ENCODE peak calls at places on chromosomes 3 and 15, in seven cellular contexts. I is left lung, G is WTC11, A is H1, H is colonic mucosa, K is heart left ventricle, Q is neural crest cell. S is an unnamed sample.

GRCh38 chr15:45198337-45199135 is 10.8 kb upstream of the SHF start:
- DNase-seq in A (peak), K (peak), H (peak), Q (peak), G (peak), I (peak), S (no peak)

GRCh38 chr15:29451201-29451781 is 181.7 kb upstream of the NSMCE3 start:
- DNase-seq in Q (peak), H (no peak), K (no peak), I (no peak), G (peak), A (peak), S (no peak)

GRCh38 chr3:14988988-14989394 is 41.6 kb downstream of the NR2C2 start:
- DNase-seq in I (no peak), G (peak), K (no peak), Q (no peak), H (no peak), A (no peak), S (no peak)

GRCh38 chr3:150291515-150291914 is 116.6 kb upstream of the TSC22D2 start:
- DNase-seq in A (no peak), H (no peak), G (no peak), I (no peak), Q (no peak), K (no peak), S (no peak)

GRCh38 chr3:123054422-123054821 is 12.4 kb upstream of the PDIA5 start:
- DNase-seq in I (no peak), A (no peak), Q (no peak), H (no peak), K (no peak), G (no peak), S (no peak)

GRCh38 chr15:28901987-28902745 is 16.4 kb downstream of the APBA2 start:
- DNase-seq in G (peak), Q (no peak), H (no peak), A (no peak), I (peak), K (no peak), S (peak)

GRCh38 chr3:124117486-124117885 is 125.6 kb upstream of the ROPN1 start:
- DNase-seq in G (no peak), H (no peak), Q (no peak), K (peak), I (no peak), A (no peak), S (no peak)

GRCh38 chr3:60355825-60356224 is 895.4 kb downstream of the FHIT start:
- DNase-seq in G (no peak), K (no peak), Q (no peak), H (no peak), I (no peak), A (no peak), S (no peak)

GRCh38 chr3:168002786-168003368 is 92.8 kb downstream of the GOLIM4 start:
- DNase-seq in G (no peak), Q (no peak), H (peak), I (no peak), A (no peak), K (no peak), S (no peak)

GRCh38 chr3:40731445-40731844 is 206.7 kb downstream of the ZNF621 start:
- DNase-seq in G (no peak), I (no peak), K (no peak), A (no peak), Q (no peak), H (no peak), S (no peak)

GRCh38 chr3:53822331-53822741 is 23.9 kb downstream of the CHDH start:
- DNase-seq in Q (no peak), G (no peak), A (no peak), K (no peak), I (no peak), H (no peak), S (peak)

GRCh38 chr3:21328982-21329381 is 422.0 kb downstream of the ZNF385D start:
- DNase-seq in I (no peak), H (no peak), G (no peak), A (no peak), K (no peak), Q (no peak), S (no peak)

GRCh38 chr3:189982299-189982945 is 138.3 kb downstream of the P3H2 start:
- DNase-seq in I (no peak), H (no peak), A (no peak), K (no peak), G (no peak), Q (no peak), S (no peak)

GRCh38 chr3:101255441-101255840 is 64.9 kb downstream of the IMPG2 start:
- DNase-seq in A (no peak), G (no peak), I (no peak), Q (no peak), K (no peak), H (no peak), S (no peak)

GRCh38 chr3:101249512-101249911 is 70.9 kb downstream of the IMPG2 start:
- DNase-seq in H (no peak), K (no peak), Q (no peak), A (no peak), I (no peak), G (no peak), S (no peak)

GRCh38 chr3:101252897-101253296 is 67.5 kb downstream of the IMPG2 start:
- DNase-seq in Q (no peak), A (no peak), I (no peak), K (no peak), G (no peak), H (no peak), S (no peak)

GRCh38 chr3:101253429-101253828 is 66.9 kb downstream of the IMPG2 start:
- DNase-seq in G (no peak), Q (no peak), I (no peak), H (no peak), A (no peak), K (no peak), S (no peak)

GRCh38 chr3:101252307-101252706 is 68.1 kb downstream of the IMPG2 start:
- DNase-seq in G (no peak), H (no peak), K (no peak), Q (no peak), A (no peak), I (no peak), S (no peak)
- TF ChIP-seq CTCF in G (no peak), H (no peak), K (no peak), Q (no peak), A (no peak), I (no peak), S (no peak)

DNA sequence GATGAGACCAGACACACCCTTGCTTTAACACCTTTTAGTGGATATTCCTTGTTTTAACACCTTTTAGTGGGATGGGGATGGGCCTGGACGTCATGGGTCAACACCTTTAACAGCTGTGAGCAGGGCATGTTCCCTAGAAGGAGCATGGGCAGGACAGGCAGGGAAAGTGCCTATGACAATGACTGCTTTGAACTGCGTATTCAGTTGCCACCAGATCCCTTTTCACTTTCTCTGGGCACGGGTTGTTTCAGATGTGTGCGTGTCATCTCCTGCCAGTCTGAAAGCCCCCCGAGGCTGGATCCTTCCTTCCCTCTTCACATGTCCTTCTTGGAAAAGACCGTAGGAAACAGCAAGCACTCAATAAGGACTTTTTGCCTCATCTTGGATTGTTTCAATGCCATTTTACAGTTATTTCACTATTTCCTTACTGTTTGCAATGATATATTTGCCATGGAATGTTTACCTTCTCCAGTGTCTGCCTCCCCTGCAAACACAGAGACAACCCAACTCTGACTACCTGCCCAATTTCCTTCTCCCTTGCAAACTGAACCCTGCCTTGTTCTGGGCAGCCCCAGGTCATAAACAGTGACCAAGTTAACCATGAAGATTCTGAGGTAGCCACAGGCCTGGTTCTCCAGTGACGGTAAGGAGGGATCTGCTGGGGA is 51.6 kb downstream of the NOX5 start:
- DNase-seq in A (no peak), I (no peak), Q (no peak), G (no peak), H (no peak), K (no peak), S (no peak)
- TF ChIP-seq CTCF in A (no peak), I (no peak), Q (no peak), G (no peak), H (no peak), K (no peak), S (no peak)

GRCh38 chr3:195250473-195251251 is 20.3 kb downstream of the XXYLT1 start:
- DNase-seq in G (no peak), I (no peak), H (peak), K (no peak), A (peak), Q (no peak), S (no peak)
- TF ChIP-seq CTCF in G (no peak), I (no peak), H (no peak), K (peak), A (no peak), Q (peak), S (peak)

GRCh38 chr3:46907960-46908293 is 30.4 kb downstream of the PTH1R start:
- DNase-seq in I (no peak), G (no peak), Q (no peak), H (no peak), K (no peak), A (no peak), S (no peak)
- TF ChIP-seq CTCF in I (no peak), G (no peak), Q (no peak), H (no peak), K (no peak), A (no peak), S (no peak)